ENCODE peak calls at places on chromosomes 13 and 19, in nine cellular contexts. Y, Z, A, H, X, G, F, R and O are unnamed samples. For H3K27me3, the result is how much of the 10 kb centered on the place peaks cover.

GRCh38 chr19:49983645-49984229 is 22.8 kb upstream of the SIGLEC11 start:
- DNase-seq in Y (peak), Z (peak), A (no peak), H (no peak), X (peak), G (peak), F (peak), R (peak), O (peak)

GRCh38 chr13:60647547-60647946 is 250.5 kb downstream of the TDRD3 start:
- DNase-seq in Y (no peak), Z (no peak), A (no peak), H (no peak), X (no peak), G (no peak), F (no peak), R (no peak), O (no peak)

GRCh38 chr13:93559718-93560117 is 333.1 kb downstream of the GPC6 start:
- DNase-seq in Y (no peak), Z (peak), A (no peak), H (no peak), X (no peak), G (no peak), F (no peak), R (no peak), O (no peak)

GRCh38 chr13:63124863-63125262 is 1709.2 kb upstream of the PCDH20 start:
- DNase-seq in Y (no peak), Z (peak), A (no peak), H (no peak), X (peak), G (peak), F (peak), R (no peak), O (no peak)

GRCh38 chr19:49151339-49152217 is 3.6 kb downstream of the HRC start:
- DNase-seq in Y (peak), Z (peak), A (no peak), H (peak), X (peak), G (no peak), F (peak), R (no peak), O (no peak)

GRCh38 chr13:26895081-26895807 is 134.7 kb upstream of the GPR12 start:
- DNase-seq in Y (no peak), Z (no peak), A (no peak), H (no peak), X (no peak), G (no peak), F (no peak), R (no peak), O (no peak)

GRCh38 chr13:20145521-20145920 is 15.3 kb downstream of the GJA3 start:
- DNase-seq in Y (no peak), Z (no peak), A (no peak), H (no peak), X (no peak), G (no peak), F (no peak), R (no peak), O (no peak)

GRCh38 chr19:2607712-2608601 is 94.5 kb downstream of the GNG7 start:
- DNase-seq in Y (no peak), Z (no peak), A (peak), H (no peak), X (no peak), G (peak), F (no peak), R (no peak), O (peak)

GRCh38 chr19:10209305-10209704 is 14.6 kb upstream of the DNMT1 start:
- DNase-seq in Y (no peak), Z (peak), A (no peak), H (no peak), X (no peak), G (no peak), F (no peak), R (no peak), O (no peak)

GRCh38 chr13:53775807-53776206 is 747.2 kb downstream of the OLFM4 start:
- DNase-seq in Y (no peak), Z (no peak), A (no peak), H (no peak), X (no peak), G (no peak), F (no peak), R (no peak), O (no peak)

GRCh38 chr13:45481688-45482087 is 16.9 kb downstream of the COG3 start:
- DNase-seq in Y (no peak), Z (no peak), A (no peak), H (no peak), X (no peak), G (no peak), F (no peak), R (no peak), O (no peak)

GRCh38 chr13:40026174-40026585 is 370.7 kb downstream of the COG6 start:
- DNase-seq in Y (no peak), Z (no peak), A (peak), H (no peak), X (no peak), G (peak), F (no peak), R (no peak), O (no peak)

GRCh38 chr13:93262729-93263128 is 36.1 kb downstream of the GPC6 start:
- DNase-seq in Y (no peak), Z (peak), A (no peak), H (no peak), X (no peak), G (no peak), F (no peak), R (no peak), O (no peak)

GRCh38 chr13:85529216-85529590 is 270.0 kb downstream of the SLITRK6 start:
- DNase-seq in Y (no peak), Z (peak), A (no peak), H (no peak), X (peak), G (no peak), F (no peak), R (no peak), O (no peak)

GRCh38 chr13:113669871-113670341 is 2.9 kb downstream of the GRK1 start:
- DNase-seq in Y (no peak), Z (no peak), A (no peak), H (peak), X (no peak), G (no peak), F (no peak), R (no peak), O (no peak)

GRCh38 chr13:44064376-44064775 is 184.7 kb downstream of the LACC1 start:
- DNase-seq in Y (no peak), Z (no peak), A (no peak), H (no peak), X (no peak), G (no peak), F (no peak), R (no peak), O (no peak)

GRCh38 chr19:56252699-56253422 is 19.7 kb upstream of the EDDM13 start:
- DNase-seq in Y (peak), Z (peak), A (peak), H (peak), X (peak), G (peak), F (peak), R (no peak), O (peak)

GRCh38 chr13:37383856-37384255 is 214.7 kb downstream of the POSTN start:
- DNase-seq in Y (no peak), Z (no peak), A (no peak), H (no peak), X (no peak), G (no peak), F (no peak), R (no peak), O (no peak)

GRCh38 chr13:78121459-78122348 is 203.1 kb upstream of the EDNRB start:
- DNase-seq in Y (no peak), Z (peak), A (peak), H (no peak), X (peak), G (peak), F (peak), R (no peak), O (no peak)

GRCh38 chr13:112052213-112052612 is 14.7 kb upstream of the SOX1 start:
- DNase-seq in Y (no peak), Z (no peak), A (no peak), H (no peak), X (no peak), G (no peak), F (no peak), R (no peak), O (no peak)

GRCh38 chr13:73956795-73957408 is 177.3 kb downstream of the KLF12 start:
- DNase-seq in Y (no peak), Z (no peak), A (no peak), H (no peak), X (no peak), G (no peak), F (no peak), R (no peak), O (no peak)

GRCh38 chr19:15516363-15516762 is 8.0 kb downstream of the CYP4F22 start:
- DNase-seq in Y (no peak), Z (no peak), A (no peak), H (no peak), X (no peak), G (no peak), F (no peak), R (no peak), O (no peak)

GRCh38 chr19:6738726-6739389 is 622 bp upstream of the TRIP10 start:
- DNase-seq in Y (peak), Z (no peak), A (peak), H (peak), X (no peak), G (peak), F (peak), R (no peak), O (peak)

GRCh38 chr13:77028202-77028601 is 1.2 kb upstream of the FBXL3 start:
- DNase-seq in Y (no peak), Z (peak), A (no peak), H (no peak), X (peak), G (no peak), F (no peak), R (no peak), O (no peak)

GRCh38 chr13:114328034-114328433 is 13.7 kb downstream of the CHAMP1 start:
- DNase-seq in Y (no peak), Z (no peak), A (no peak), H (no peak), X (no peak), G (no peak), F (no peak), R (no peak), O (no peak)

GRCh38 chr19:8638078-8638619 is 7.7 kb downstream of the NFILZ start:
- DNase-seq in Y (no peak), Z (no peak), A (no peak), H (no peak), X (peak), G (no peak), F (no peak), R (no peak), O (no peak)

GRCh38 chr19:51724543-51724942 is 752 bp upstream of the HAS1 start:
- DNase-seq in Y (no peak), Z (no peak), A (no peak), H (peak), X (peak), G (no peak), F (no peak), R (no peak), O (no peak)

GRCh38 chr19:45455707-45456499 is 11.9 kb upstream of the FOSB start:
- DNase-seq in Y (peak), Z (peak), A (peak), H (peak), X (peak), G (no peak), F (peak), R (peak), O (peak)

GRCh38 chr19:13154241-13154778 is 4.1 kb downstream of the IER2 start:
- DNase-seq in Y (peak), Z (peak), A (peak), H (peak), X (peak), G (no peak), F (peak), R (peak), O (peak)

GRCh38 chr13:32940601-32941000 is 75.6 kb upstream of the KL start:
- DNase-seq in Y (peak), Z (peak), A (no peak), H (no peak), X (peak), G (no peak), F (peak), R (no peak), O (no peak)

GRCh38 chr19:19137556-19138109 is 645 bp downstream of the TMEM161A start:
- DNase-seq in Y (no peak), Z (no peak), A (no peak), H (no peak), X (peak), G (no peak), F (peak), R (no peak), O (no peak)

GRCh38 chr13:101919541-101920306 is 467.2 kb downstream of the ITGBL1 start:
- DNase-seq in Y (peak), Z (peak), A (no peak), H (no peak), X (peak), G (no peak), F (peak), R (no peak), O (no peak)

GRCh38 chr13:95137096-95137495 is 164.2 kb downstream of the ABCC4 start:
- DNase-seq in Y (no peak), Z (no peak), A (peak), H (no peak), X (no peak), G (no peak), F (no peak), R (no peak), O (no peak)

GRCh38 chr19:48741222-48741999 is 1.0 kb upstream of the RASIP1 start:
- DNase-seq in Y (peak), Z (no peak), A (peak), H (no peak), X (peak), G (no peak), F (peak), R (no peak), O (no peak)

GRCh38 chr19:44156475-44156874 is 8.4 kb upstream of the ZNF226 start:
- DNase-seq in Y (no peak), Z (no peak), A (no peak), H (no peak), X (no peak), G (no peak), F (no peak), R (no peak), O (no peak)

GRCh38 chr19:7658219-7658686 is 10.6 kb upstream of the RETN start:
- DNase-seq in Y (no peak), Z (no peak), A (peak), H (no peak), X (no peak), G (peak), F (no peak), R (no peak), O (peak)

GRCh38 chr19:53621885-53622710 is 9.7 kb upstream of the DPRX start:
- DNase-seq in Y (no peak), Z (no peak), A (no peak), H (no peak), X (peak), G (no peak), F (no peak), R (no peak), O (no peak)

GRCh38 chr19:51693819-51694218 is 689 bp downstream of the SPACA6 start:
- DNase-seq in Y (no peak), Z (no peak), A (no peak), H (no peak), X (no peak), G (no peak), F (no peak), R (no peak), O (no peak)

GRCh38 chr13:96662036-96662435 is 332.2 kb downstream of the OXGR1 start:
- DNase-seq in Y (no peak), Z (peak), A (no peak), H (no peak), X (peak), G (no peak), F (no peak), R (no peak), O (no peak)

GRCh38 chr19:1524206-1524971 is 512 bp downstream of the PLK5 start:
- DNase-seq in Y (no peak), Z (no peak), A (no peak), H (no peak), X (no peak), G (no peak), F (no peak), R (no peak), O (no peak)
- H3K27me3 ChIP-seq in Y (half or more), Z (under half), A (under half), H (half or more), X (under half), G (half or more), F (half or more), R (under half), O (under half)

GRCh38 chr13:30904043-30904442 is 2.0 kb upstream of the MEDAG start:
- DNase-seq in Y (no peak), Z (no peak), A (no peak), H (no peak), X (no peak), G (no peak), F (no peak), R (no peak), O (no peak)

GRCh38 chr13:30907167-30907761 is 1.2 kb downstream of the MEDAG start:
- DNase-seq in Y (no peak), Z (peak), A (no peak), H (no peak), X (peak), G (no peak), F (no peak), R (no peak), O (no peak)

GRCh38 chr13:30906411-30906990 is 430 bp downstream of the MEDAG start:
- DNase-seq in Y (peak), Z (no peak), A (no peak), H (no peak), X (no peak), G (no peak), F (peak), R (no peak), O (no peak)

GRCh38 chr13:30908416-30908980 is 2.4 kb downstream of the MEDAG start:
- DNase-seq in Y (peak), Z (peak), A (no peak), H (no peak), X (peak), G (no peak), F (no peak), R (no peak), O (no peak)

DNA sequence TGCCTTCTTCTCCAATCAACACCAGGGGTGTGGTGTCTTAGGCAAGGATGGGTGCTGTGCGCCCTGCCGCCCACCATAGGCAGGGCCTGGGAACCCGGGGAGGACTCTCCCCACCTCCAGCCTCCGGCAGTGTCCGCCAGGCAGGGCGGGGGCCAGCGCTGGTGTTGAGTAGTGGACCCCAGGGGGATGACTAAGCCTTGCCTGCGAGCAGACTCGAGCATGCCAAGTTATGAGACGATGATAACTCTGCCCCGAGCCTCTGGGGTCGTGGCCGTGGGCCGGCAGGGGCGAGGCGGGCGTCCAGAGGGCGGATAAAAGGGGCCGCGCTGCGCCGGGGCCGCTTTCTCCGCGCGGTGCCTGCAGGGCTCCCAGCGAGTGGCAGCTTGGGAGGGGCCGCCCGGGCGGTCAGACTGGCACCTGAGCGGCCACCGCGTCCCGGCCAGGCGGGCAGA is at the start of gene MEDAG:
- DNase-seq in Y (peak), Z (peak), A (no peak), H (peak), X (peak), G (no peak), F (no peak), R (peak), O (no peak)
- H3K4me3 ChIP-seq in Y (peak), Z (peak), A (no peak), H (peak), X (peak), G (no peak), F (peak), R (peak), O (no peak)

DNA sequence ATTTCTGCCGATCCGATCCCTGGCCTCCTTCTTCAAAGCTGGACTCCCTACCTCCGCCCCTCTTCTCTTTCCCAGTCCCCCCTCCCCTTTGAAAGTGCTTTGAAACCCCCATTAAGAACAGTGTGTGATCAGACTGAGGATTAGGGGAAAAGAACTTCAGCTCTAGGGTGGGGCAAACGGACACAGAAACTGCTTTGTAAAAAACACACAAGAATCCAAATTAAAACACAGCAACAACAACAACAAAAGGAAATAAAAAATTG is 1.4 kb downstream of the SPRY2 start:
- DNase-seq in Y (no peak), Z (peak), A (no peak), H (no peak), X (no peak), G (no peak), F (no peak), R (no peak), O (no peak)
- H3K27me3 ChIP-seq in Y (under half), Z (under half), A (under half), H (under half), X (under half), G (under half), F (under half), R (under half), O (under half)

GRCh38 chr19:17095141-17095919 is 19.8 kb downstream of the MYO9B start:
- DNase-seq in Y (peak), Z (peak), A (no peak), H (no peak), X (no peak), G (no peak), F (no peak), R (peak), O (no peak)

GRCh38 chr19:17097593-17098126 is 22.1 kb downstream of the MYO9B start:
- DNase-seq in Y (no peak), Z (peak), A (no peak), H (no peak), X (peak), G (no peak), F (peak), R (no peak), O (no peak)

GRCh38 chr19:17103177-17103576 is 27.6 kb downstream of the MYO9B start:
- DNase-seq in Y (no peak), Z (peak), A (no peak), H (no peak), X (peak), G (no peak), F (no peak), R (no peak), O (no peak)

GRCh38 chr19:17101686-17102628 is 26.4 kb downstream of the MYO9B start:
- DNase-seq in Y (no peak), Z (no peak), A (no peak), H (no peak), X (no peak), G (no peak), F (no peak), R (no peak), O (no peak)

DNA sequence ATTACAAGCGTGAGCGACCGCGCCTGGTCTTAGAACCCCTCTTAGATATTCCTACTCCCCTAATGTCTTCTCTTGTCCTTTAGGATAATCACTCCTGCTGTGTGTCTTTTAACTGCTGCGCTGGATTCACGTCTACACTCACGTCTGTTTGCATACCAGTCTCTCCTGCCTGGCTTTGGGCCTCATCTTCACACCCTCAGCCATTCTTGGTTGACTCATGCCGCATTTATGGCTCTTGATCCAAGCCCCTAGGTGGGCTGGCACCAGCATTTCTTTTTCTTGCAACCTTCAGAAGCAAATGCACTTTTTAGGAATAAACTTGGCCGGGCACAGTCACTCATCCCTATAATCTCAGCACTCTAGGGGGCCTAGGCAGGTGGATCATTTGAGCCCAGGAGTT is 22.7 kb downstream of the MYO9B start:
- DNase-seq in Y (no peak), Z (no peak), A (no peak), H (no peak), X (no peak), G (no peak), F (no peak), R (no peak), O (no peak)
- H3K4me3 ChIP-seq in Y (no peak), Z (no peak), A (no peak), H (no peak), X (no peak), G (no peak), F (no peak), R (no peak), O (no peak)